ENCODE peak calls at places on chromosomes 11 and 22, in four cellular contexts. E, U, Y and S are unnamed samples.
A peak's percentile ranks its signal among the peaks of the same experiment; 100 is the strongest.

GRCh38 chr11:9016916-9017642 is 13.3 kb upstream of the NRIP3 start:
- DNase-seq in Y (no peak), E (no peak), U (no peak), S (no peak)

GRCh38 chr11:64562723-64563351 is 28.2 kb upstream of the SLC22A12 start:
- DNase-seq in Y (no peak), E (no peak), U (no peak), S (no peak)

GRCh38 chr11:12587333-12587997 is 86.8 kb upstream of the TEAD1 start:
- DNase-seq in U (peak; percentile 38), Y (no peak), E (no peak), S (no peak)

GRCh38 chr22:20010307-20011122 is 6.1 kb downstream of the ARVCF start:
- DNase-seq in E (no peak), Y (no peak), U (no peak), S (no peak)

GRCh38 chr11:34749666-34750659 is 129.1 kb downstream of the EHF start:
- DNase-seq in E (peak; percentile 88), Y (peak; percentile 79), U (peak; percentile 96), S (peak; percentile 84)

GRCh38 chr11:103344886-103345285 is 235.7 kb downstream of the DYNC2H1 start:
- DNase-seq in E (no peak), Y (no peak), U (no peak), S (no peak)

GRCh38 chr11:1619449-1619848 is 2.5 kb downstream of the KRTAP5-4 start:
- DNase-seq in Y (no peak), U (no peak), E (no peak), S (no peak)

GRCh38 chr11:73187854-73188253 is 30.2 kb upstream of the P2RY2 start:
- DNase-seq in Y (peak; percentile 1), E (no peak), U (no peak), S (no peak)

GRCh38 chr11:2312232-2313042 is 10.6 kb downstream of the TSPAN32 start:
- DNase-seq in E (peak; percentile 46), U (peak; percentile 69), Y (no peak), S (no peak)

GRCh38 chr11:64878223-64878493 is 263 bp downstream of the EHD1 start:
- DNase-seq in U (no peak), Y (no peak), E (no peak), S (no peak)

GRCh38 chr22:24526191-24526590 is 28.7 kb downstream of the GUCD1 start:
- DNase-seq in E (no peak), Y (no peak), U (no peak), S (no peak)

GRCh38 chr11:61782841-61783240 is 9.6 kb downstream of the TMEM258 start:
- DNase-seq in Y (no peak), U (no peak), E (no peak), S (no peak)

GRCh38 chr22:42301072-42301741 is 30.8 kb upstream of the TCF20 start:
- DNase-seq in Y (no peak), U (no peak), E (no peak), S (no peak)

GRCh38 chr11:44592125-44592643 is 26.7 kb downstream of the CD82 start:
- DNase-seq in U (peak; percentile 88), E (no peak), Y (no peak), S (peak; percentile 57)

GRCh38 chr11:111463276-111463675 is 48.9 kb downstream of the BTG4 start:
- DNase-seq in E (no peak), Y (no peak), U (no peak), S (no peak)

GRCh38 chr22:50507421-50507990 is at the start of gene LMF2:
- DNase-seq in E (no peak), Y (peak; percentile 89), U (no peak), S (peak; percentile 93)

GRCh38 chr11:34351051-34351450 is 6.8 kb downstream of the ABTB2 start:
- DNase-seq in E (no peak), Y (no peak), U (no peak), S (no peak)

DNA sequence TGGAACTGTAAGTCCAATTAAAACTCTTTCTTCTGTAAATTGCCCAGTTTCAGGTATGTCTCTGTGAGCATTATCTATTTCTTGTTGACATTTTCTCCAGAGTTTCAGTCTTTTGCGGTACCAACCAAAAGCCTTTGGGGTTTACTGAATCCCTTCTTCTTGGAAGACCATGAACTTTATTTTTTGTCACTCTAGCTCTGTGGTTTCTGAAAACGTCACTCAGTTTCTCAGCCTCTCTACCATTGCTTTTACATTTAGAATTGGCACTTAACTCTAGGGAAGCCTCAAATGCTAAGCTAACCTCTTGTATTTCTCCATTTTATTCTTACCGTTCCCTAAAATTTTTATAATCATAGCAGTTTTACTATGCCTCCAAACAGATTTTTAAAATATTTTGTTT is 237.6 kb downstream of the CSNK2A3 start:
- DNase-seq in U (no peak), E (no peak), Y (no peak), S (no peak)
- TF ChIP-seq CTCF in U (no peak), E (no peak), Y (no peak), S (no peak)

GRCh38 chr22:37728620-37729019 is 31.8 kb downstream of the TRIOBP start:
- DNase-seq in Y (no peak), U (no peak), E (no peak), S (no peak)

GRCh38 chr22:37725551-37726239 is 28.8 kb downstream of the TRIOBP start:
- DNase-seq in U (no peak), E (no peak), Y (no peak), S (no peak)

GRCh38 chr22:37731804-37732471 is 35.1 kb downstream of the TRIOBP start:
- DNase-seq in E (no peak), U (no peak), Y (no peak), S (no peak)

DNA sequence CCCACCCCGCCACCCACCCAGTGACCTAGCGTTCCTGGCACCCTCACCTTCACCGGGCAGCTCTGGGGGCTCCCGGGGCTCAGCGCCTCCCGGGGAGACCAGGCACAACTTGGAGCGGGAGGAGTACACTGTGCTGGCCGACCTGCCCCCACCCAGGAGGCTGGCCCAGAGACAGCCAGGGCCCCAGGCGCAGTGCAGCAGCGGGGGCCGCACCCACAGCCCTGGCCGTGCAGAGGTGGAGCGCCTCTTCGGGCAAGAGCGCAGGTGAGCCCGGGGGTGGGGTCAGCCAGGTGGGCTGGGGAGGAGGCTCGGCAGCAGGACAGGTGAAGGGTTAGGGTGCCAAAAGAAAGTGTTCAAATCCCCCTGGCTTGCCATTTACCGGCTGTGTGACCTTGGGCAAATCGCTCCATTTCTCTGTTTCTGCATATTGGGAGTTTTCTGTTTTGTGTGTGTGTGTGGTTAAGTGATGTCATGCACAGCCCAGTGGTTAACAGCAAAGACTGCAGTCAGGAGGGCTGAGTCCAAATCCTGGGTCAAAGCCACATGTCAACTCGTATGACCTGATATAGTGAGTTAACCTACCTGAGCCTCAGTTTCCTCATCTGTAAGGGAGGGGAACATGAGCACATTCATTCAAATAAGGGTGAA is 29.5 kb downstream of the TRIOBP start:
- DNase-seq in Y (no peak), E (no peak), U (peak; percentile 49), S (no peak)
- TF ChIP-seq CTCF in Y (no peak), E (peak; percentile 26), U (no peak), S (no peak)

DNA sequence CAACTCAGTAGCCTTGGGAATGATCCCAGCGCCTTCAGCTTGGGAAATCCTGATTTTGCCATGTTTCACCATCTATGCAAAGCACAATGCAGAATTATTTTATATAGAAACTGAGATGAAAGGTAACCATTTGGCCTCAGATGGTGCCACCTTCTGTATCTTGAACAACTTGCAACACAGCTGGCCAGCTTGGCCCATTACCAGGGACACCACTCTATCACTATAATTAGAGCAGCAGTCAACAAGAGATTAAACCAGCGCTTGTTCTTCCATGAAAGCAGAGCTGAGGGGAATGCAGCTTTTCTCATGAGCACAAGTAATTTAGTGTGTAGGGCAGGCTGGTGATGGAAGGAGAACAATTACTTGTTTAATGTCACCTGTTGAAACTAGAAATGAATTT is 6.7 kb upstream of the ZDHHC13 start:
- DNase-seq in Y (no peak), E (no peak), U (peak; percentile 7), S (no peak)
- TF ChIP-seq CTCF in Y (no peak), E (no peak), U (no peak), S (no peak)

DNA sequence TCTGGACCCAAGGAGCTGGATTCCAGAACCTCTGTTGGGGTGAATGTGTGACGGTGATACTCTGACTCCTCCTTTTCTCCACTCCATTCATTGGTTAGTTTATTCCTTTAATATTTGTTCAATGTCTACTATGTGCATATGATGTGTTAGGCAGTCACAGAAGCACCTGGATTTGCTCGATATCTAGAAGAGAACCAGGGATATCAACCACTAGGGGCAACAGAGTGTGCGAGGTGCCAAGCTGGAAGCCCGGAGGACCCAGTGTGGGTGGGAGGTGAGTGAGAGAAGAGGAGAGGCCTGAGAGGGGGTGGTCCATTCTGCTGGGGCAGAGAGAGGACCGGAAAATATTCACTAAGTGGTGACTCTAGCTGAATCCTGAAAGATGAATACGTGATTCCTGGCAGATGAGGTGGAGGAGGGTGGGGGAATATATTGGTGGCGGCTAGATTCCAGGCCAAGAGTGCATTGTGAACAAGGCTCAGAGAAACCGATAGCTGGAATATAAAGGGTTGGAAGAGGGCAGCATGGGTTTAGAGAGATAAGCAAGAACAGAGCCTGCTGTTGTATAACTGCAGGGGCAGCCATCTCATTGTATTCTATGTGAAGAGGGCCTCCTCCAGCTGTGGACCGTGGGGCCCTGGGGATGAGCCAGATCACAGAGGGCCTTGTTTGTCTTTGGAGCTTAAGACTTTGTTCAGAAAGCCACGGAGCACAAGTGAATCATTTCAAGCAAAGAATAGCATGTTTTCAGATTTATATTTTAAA is 6.9 kb upstream of the TIMP3 start:
- DNase-seq in U (no peak), Y (no peak), E (no peak), S (no peak)
- TF ChIP-seq CTCF in U (no peak), Y (no peak), E (no peak), S (no peak)

GRCh38 chr11:615453-616319 is at the start of gene IRF7:
- DNase-seq in E (peak; percentile 64), Y (peak; percentile 97), U (peak; percentile 94), S (peak; percentile 97)
- TF ChIP-seq CTCF in E (no peak), Y (no peak), U (no peak), S (no peak)

GRCh38 chr11:75262436-75262835 is 21.9 kb downstream of the TPBGL start:
- DNase-seq in E (no peak), Y (peak; percentile 39), U (no peak), S (no peak)
- TF ChIP-seq CTCF in E (no peak), Y (no peak), U (no peak), S (no peak)